ENCODE peak calls at places on chromosome 18, in four cellular contexts. X is PC-3, V is MM.1S, E is left ventricle myocardium inferior. U is an unnamed sample. For H3K4me1, the result is how much of the 10 kb centered on the place peaks cover.

GRCh38 chr18:1062592-1062991 is 157.9 kb downstream of the ADCYAP1 start:
- DNase-seq in V (no peak), X (no peak), E (no peak), U (no peak)

GRCh38 chr18:67513285-67513684 is 3.2 kb downstream of the DSEL start:
- DNase-seq in V (peak), X (peak), E (no peak), U (no peak)

GRCh38 chr18:3824101-3824500 is 374.1 kb downstream of the TGIF1 start:
- DNase-seq in E (no peak), V (no peak), X (no peak), U (no peak)

GRCh38 chr18:8794133-8794986 is 89.0 kb downstream of the MTCL1 start:
- DNase-seq in V (no peak), E (no peak), X (peak), U (peak)

GRCh38 chr18:27778441-27778840 is 398.5 kb downstream of the CDH2 start:
- DNase-seq in V (no peak), E (no peak), X (peak), U (no peak)

GRCh38 chr18:73110307-73110706 is 242.5 kb upstream of the NETO1 start:
- DNase-seq in X (no peak), V (no peak), E (no peak), U (no peak)

GRCh38 chr18:13464432-13465125 is 246.0 kb downstream of the LDLRAD4 start:
- DNase-seq in E (peak), X (no peak), V (peak), U (no peak)

GRCh38 chr18:68438983-68439382 is 275.9 kb downstream of the TMX3 start:
- DNase-seq in X (no peak), V (peak), E (no peak), U (no peak)

DNA sequence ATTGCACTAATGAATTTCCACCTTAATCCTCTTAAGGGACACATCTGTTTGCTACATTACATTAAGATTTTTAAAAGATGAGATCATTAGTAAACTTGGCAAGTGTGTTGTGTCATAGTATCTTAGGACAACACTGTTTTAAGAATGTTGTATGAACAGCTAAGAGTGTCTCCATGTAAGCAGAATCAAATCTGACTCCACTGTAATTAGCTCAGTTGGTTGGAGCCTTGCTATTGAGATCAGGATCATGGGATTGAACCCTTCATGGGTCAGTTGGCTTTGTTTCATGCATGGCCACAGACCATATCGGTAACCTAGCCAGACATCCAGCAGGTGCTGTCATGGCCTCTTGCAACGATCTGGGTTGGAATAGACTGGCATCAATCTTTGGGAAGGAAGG is 5.2 kb downstream of the FHOD3 start:
- DNase-seq in X (no peak), V (no peak), E (no peak), U (peak)
- TF ChIP-seq CTCF in X (no peak), V (no peak), E (no peak), U (no peak)

GRCh38 chr18:74387362-74387761 is 69.7 kb downstream of the DIPK1C start:
- DNase-seq in V (no peak), E (no peak), X (no peak), U (peak)
- H3K27ac ChIP-seq in V (no peak), E (no peak), X (no peak), U (no peak)

GRCh38 chr18:48199399-48199798 is 209.8 kb downstream of the ZBTB7C start:
- DNase-seq in E (no peak), V (no peak), X (no peak), U (no peak)
- H3K4me1 ChIP-seq in E (under half), V (under half), X (under half), U (under half)

GRCh38 chr18:12121175-12122095 is 27.8 kb downstream of the ANKRD62 start:
- DNase-seq in X (peak), E (no peak), V (no peak), U (no peak)
- TF ChIP-seq CTCF in X (peak), E (peak), V (peak), U (peak)

DNA sequence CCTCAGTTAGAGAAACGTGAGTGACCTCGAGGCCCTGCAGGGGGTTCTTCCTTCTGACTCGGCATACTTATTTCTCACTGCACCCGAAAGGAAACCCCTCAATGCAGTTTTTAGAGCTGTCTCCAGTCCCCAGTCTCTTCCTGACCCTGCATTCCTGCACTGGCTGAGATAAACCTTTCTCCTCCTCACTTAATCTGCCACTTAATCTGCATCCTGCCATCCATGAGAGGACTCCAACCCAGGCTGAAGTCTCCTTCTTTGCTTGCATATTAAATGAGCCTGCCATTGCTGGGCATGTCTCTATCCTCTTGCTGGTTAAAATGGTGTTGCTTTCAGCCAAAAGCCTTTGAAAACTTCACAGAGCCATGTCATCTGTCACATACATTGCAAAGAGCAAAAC is 125.6 kb upstream of the GATA6 start:
- DNase-seq in V (no peak), E (no peak), X (no peak), U (no peak)
- H3K27ac ChIP-seq in V (no peak), E (no peak), X (peak), U (no peak)

GRCh38 chr18:76446746-76447267 is 48.2 kb downstream of the ZNF516 start:
- DNase-seq in V (no peak), E (no peak), X (no peak), U (no peak)
- H3K4me1 ChIP-seq in V (under half), E (half or more), X (under half), U (under half)

GRCh38 chr18:50857694-50858093 is 21.2 kb upstream of the ME2 start:
- DNase-seq in X (no peak), V (no peak), E (no peak), U (no peak)
- TF ChIP-seq CTCF in X (no peak), V (no peak), E (no peak), U (peak)

DNA sequence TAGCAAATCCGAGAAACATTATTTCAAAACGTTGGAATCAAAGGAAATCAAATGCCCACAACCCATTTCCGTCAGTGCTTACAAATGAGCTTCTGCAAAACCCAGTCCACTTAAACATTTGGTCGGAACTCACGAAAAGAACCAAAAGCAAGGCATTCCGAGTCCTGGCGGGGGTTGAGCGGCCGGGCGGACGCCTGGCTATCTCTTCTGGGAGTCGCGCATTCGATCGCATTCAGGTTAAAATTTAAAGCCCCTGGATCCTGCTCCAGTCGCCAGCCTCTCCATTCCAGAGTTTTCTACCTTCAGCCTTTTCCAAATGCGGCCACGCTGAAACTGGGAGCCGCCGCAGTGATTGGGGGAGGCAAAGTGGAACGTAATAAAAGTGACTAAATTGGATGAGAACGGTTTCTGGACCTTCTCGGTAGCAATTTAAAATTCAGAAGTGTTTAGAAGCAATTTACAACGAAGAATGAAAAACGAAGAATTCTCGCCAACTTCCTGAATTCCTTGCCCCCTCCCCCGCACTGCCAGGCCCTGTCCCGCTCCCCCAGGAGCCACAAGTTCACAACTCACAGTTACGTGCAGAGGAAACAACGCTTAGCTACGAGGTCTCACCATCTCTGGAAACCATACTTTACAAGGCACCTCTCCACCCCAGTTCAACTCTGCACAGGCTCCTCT is 1.8 kb upstream of the GATA6 start:
- DNase-seq in E (peak), V (no peak), X (no peak), U (peak)
- H3K27ac ChIP-seq in E (peak), V (no peak), X (no peak), U (no peak)

GRCh38 chr18:47999801-48000248 is 69.4 kb upstream of the SMAD2 start:
- DNase-seq in V (no peak), E (no peak), X (no peak), U (no peak)
- H3K4me1 ChIP-seq in V (under half), E (under half), X (under half), U (under half)

GRCh38 chr18:63074987-63075404 is 244.6 kb downstream of the BCL2 start:
- DNase-seq in V (peak), E (peak), X (peak), U (peak)
- TF ChIP-seq CTCF in V (no peak), E (no peak), X (no peak), U (peak)

U was measured in foreskin keratinocyte.